ENCODE peak calls at places on chromosomes 11 and 22, in five cellular contexts. One of them, this sample, is unnamed.

GRCh38 chr22:30143265-30143664 is 63.0 kb downstream of the HORMAD2 start:
- DNase-seq in brain microvascular endothelial cell: no peak
- DNase-seq in aorta: no peak
- DNase-seq in K562: no peak
- DNase-seq in colonic mucosa: no peak
- DNase-seq in this sample: no peak

GRCh38 chr11:42555197-42555596 is 756.6 kb upstream of the API5 start:
- DNase-seq in K562: no peak
- DNase-seq in brain microvascular endothelial cell: no peak
- DNase-seq in aorta: no peak
- DNase-seq in colonic mucosa: no peak
- DNase-seq in this sample: no peak

GRCh38 chr11:57203359-57203758 is 21.6 kb downstream of the LRRC55 start:
- DNase-seq in K562: no peak
- DNase-seq in brain microvascular endothelial cell: no peak
- DNase-seq in aorta: peak
- DNase-seq in colonic mucosa: peak
- DNase-seq in this sample: no peak

GRCh38 chr11:105000797-105001196 is 22.2 kb downstream of the CASP5 start:
- DNase-seq in K562: peak
- DNase-seq in brain microvascular endothelial cell: no peak
- DNase-seq in aorta: peak
- DNase-seq in colonic mucosa: no peak
- DNase-seq in this sample: no peak

GRCh38 chr11:1237128-1237580 is 14.3 kb downstream of the MUC5B start:
- DNase-seq in brain microvascular endothelial cell: no peak
- DNase-seq in colonic mucosa: peak
- DNase-seq in K562: no peak
- DNase-seq in aorta: peak
- DNase-seq in this sample: no peak

GRCh38 chr11:45537617-45538016 is 127.8 kb downstream of the CHST1 start:
- DNase-seq in aorta: no peak
- DNase-seq in colonic mucosa: no peak
- DNase-seq in brain microvascular endothelial cell: no peak
- DNase-seq in K562: no peak
- DNase-seq in this sample: no peak

GRCh38 chr11:131092469-131092868 is 176.2 kb upstream of the SNX19 start:
- DNase-seq in aorta: no peak
- DNase-seq in colonic mucosa: no peak
- DNase-seq in K562: no peak
- DNase-seq in brain microvascular endothelial cell: no peak
- DNase-seq in this sample: no peak

GRCh38 chr11:101912823-101913284 is 2.0 kb upstream of the CEP126 start:
- DNase-seq in colonic mucosa: no peak
- DNase-seq in K562: no peak
- DNase-seq in brain microvascular endothelial cell: peak
- DNase-seq in aorta: no peak
- DNase-seq in this sample: no peak

GRCh38 chr11:61701298-61701993 is 21.3 kb downstream of the DAGLA start:
- DNase-seq in K562: peak
- DNase-seq in brain microvascular endothelial cell: no peak
- DNase-seq in colonic mucosa: no peak
- DNase-seq in aorta: no peak
- DNase-seq in this sample: no peak

GRCh38 chr11:1744137-1744878 is 6.1 kb downstream of the IFITM10 start:
- DNase-seq in colonic mucosa: no peak
- DNase-seq in brain microvascular endothelial cell: no peak
- DNase-seq in aorta: peak
- DNase-seq in K562: no peak
- DNase-seq in this sample: no peak

GRCh38 chr11:117743121-117743815 is 53.7 kb downstream of the DSCAML1 start:
- DNase-seq in K562: no peak
- DNase-seq in aorta: no peak
- DNase-seq in colonic mucosa: no peak
- DNase-seq in brain microvascular endothelial cell: no peak
- DNase-seq in this sample: no peak

GRCh38 chr11:125956371-125956770 is 10.5 kb downstream of the VSIG10L2 start:
- DNase-seq in K562: no peak
- DNase-seq in colonic mucosa: no peak
- DNase-seq in aorta: peak
- DNase-seq in brain microvascular endothelial cell: no peak
- DNase-seq in this sample: no peak

GRCh38 chr11:44916797-44917196 is 33.9 kb downstream of the TP53I11 start:
- DNase-seq in brain microvascular endothelial cell: no peak
- DNase-seq in aorta: no peak
- DNase-seq in K562: no peak
- DNase-seq in colonic mucosa: no peak
- DNase-seq in this sample: no peak

GRCh38 chr11:65260756-65261590 is 789 bp upstream of the POLA2 start:
- DNase-seq in colonic mucosa: no peak
- DNase-seq in K562: no peak
- DNase-seq in brain microvascular endothelial cell: no peak
- DNase-seq in aorta: no peak
- DNase-seq in this sample: no peak

GRCh38 chr11:129894281-129895125 is 875 bp downstream of the NFRKB start:
- DNase-seq in aorta: no peak
- DNase-seq in K562: no peak
- DNase-seq in brain microvascular endothelial cell: no peak
- DNase-seq in colonic mucosa: no peak
- DNase-seq in this sample: no peak

GRCh38 chr22:29700949-29701927 is 18.6 kb upstream of the CABP7 start:
- DNase-seq in colonic mucosa: peak
- DNase-seq in brain microvascular endothelial cell: no peak
- DNase-seq in aorta: no peak
- DNase-seq in K562: peak
- DNase-seq in this sample: no peak

GRCh38 chr11:23573430-23573829 is 713.2 kb upstream of the CCDC179 start:
- DNase-seq in colonic mucosa: no peak
- DNase-seq in K562: no peak
- DNase-seq in aorta: no peak
- DNase-seq in brain microvascular endothelial cell: peak
- DNase-seq in this sample: no peak

DNA sequence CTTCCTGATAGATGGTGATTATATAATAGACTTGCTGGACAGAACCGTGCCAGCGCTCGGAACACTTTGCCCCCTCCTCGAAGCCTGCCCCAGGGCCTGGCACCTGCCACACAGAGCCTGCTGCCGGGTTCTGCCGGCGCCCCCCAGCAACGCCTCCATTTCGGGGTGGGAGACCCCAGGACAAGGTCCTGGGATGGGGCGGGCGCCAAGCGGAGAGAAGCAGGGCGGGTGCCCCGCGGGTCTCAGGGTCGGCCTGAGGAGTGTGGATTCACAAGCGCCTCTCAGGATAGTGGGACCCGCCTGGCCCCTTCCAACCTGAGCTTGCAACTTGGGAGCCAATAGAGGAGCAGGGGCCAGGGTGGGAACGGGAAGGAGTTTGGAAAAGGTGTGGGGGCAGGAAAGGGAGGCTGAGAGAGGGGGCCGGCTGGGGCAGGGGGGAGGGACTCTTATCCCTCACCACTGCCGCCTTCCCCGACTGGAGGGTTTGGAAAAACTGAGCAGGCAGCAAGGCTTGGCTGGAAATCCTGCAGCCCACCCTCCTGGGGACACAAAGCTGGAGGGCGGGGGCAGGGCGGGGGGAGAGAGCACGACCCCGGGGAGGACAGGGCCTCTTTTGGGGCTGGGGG is 3.3 kb upstream of the BCL9L start:
- DNase-seq in colonic mucosa: peak
- DNase-seq in brain microvascular endothelial cell: no peak
- DNase-seq in aorta: peak
- DNase-seq in K562: peak
- DNase-seq in this sample: peak
- H3K4me3 ChIP-seq in colonic mucosa: peak
- H3K4me3 ChIP-seq in brain microvascular endothelial cell: peak
- H3K4me3 ChIP-seq in aorta: peak
- H3K4me3 ChIP-seq in K562: peak
- H3K4me3 ChIP-seq in this sample: peak

GRCh38 chr11:68430384-68430783 is 30.2 kb upstream of the PPP6R3 start:
- DNase-seq in K562: no peak
- DNase-seq in aorta: no peak
- DNase-seq in colonic mucosa: no peak
- DNase-seq in brain microvascular endothelial cell: no peak
- DNase-seq in this sample: no peak
- H3K27ac ChIP-seq in K562: no peak
- H3K27ac ChIP-seq in aorta: no peak
- H3K27ac ChIP-seq in colonic mucosa: peak
- H3K27ac ChIP-seq in brain microvascular endothelial cell: no peak
- H3K27ac ChIP-seq in this sample: no peak

GRCh38 chr11:114307524-114308203 is 11.5 kb downstream of the NNMT start:
- DNase-seq in K562: no peak
- DNase-seq in aorta: peak
- DNase-seq in colonic mucosa: peak
- DNase-seq in brain microvascular endothelial cell: peak
- DNase-seq in this sample: no peak

GRCh38 chr11:114311946-114312345 is 15.7 kb downstream of the NNMT start:
- DNase-seq in aorta: no peak
- DNase-seq in brain microvascular endothelial cell: no peak
- DNase-seq in K562: no peak
- DNase-seq in colonic mucosa: no peak
- DNase-seq in this sample: no peak

GRCh38 chr11:114308689-114309089 is 12.5 kb downstream of the NNMT start:
- DNase-seq in K562: no peak
- DNase-seq in colonic mucosa: no peak
- DNase-seq in brain microvascular endothelial cell: no peak
- DNase-seq in aorta: peak
- DNase-seq in this sample: no peak

GRCh38 chr11:114310095-114310494 is 13.9 kb downstream of the NNMT start:
- DNase-seq in aorta: no peak
- DNase-seq in K562: no peak
- DNase-seq in colonic mucosa: no peak
- DNase-seq in brain microvascular endothelial cell: no peak
- DNase-seq in this sample: no peak

DNA sequence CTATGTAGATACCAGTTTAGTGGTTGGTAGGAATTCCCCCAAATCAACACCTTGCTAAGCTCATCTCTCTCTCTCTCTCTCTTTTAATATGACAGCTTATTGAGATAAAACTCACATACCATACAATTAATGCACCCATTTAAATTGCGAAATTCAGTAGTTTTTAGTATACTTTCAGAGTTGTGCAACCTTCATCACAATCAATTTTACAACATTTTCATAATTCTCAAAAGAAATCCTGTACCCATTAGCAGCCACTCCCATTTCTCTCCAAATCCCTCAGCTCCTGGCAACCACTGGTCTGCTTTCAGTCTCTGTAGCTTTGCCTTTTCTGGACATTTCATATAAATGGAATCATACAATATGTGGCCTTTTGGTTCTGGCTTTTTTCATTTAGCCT is 13.3 kb downstream of the NNMT start:
- DNase-seq in colonic mucosa: no peak
- DNase-seq in aorta: no peak
- DNase-seq in K562: no peak
- DNase-seq in brain microvascular endothelial cell: no peak
- DNase-seq in this sample: no peak
- H3K4me3 ChIP-seq in colonic mucosa: no peak
- H3K4me3 ChIP-seq in aorta: no peak
- H3K4me3 ChIP-seq in K562: no peak
- H3K4me3 ChIP-seq in brain microvascular endothelial cell: no peak
- H3K4me3 ChIP-seq in this sample: no peak

DNA sequence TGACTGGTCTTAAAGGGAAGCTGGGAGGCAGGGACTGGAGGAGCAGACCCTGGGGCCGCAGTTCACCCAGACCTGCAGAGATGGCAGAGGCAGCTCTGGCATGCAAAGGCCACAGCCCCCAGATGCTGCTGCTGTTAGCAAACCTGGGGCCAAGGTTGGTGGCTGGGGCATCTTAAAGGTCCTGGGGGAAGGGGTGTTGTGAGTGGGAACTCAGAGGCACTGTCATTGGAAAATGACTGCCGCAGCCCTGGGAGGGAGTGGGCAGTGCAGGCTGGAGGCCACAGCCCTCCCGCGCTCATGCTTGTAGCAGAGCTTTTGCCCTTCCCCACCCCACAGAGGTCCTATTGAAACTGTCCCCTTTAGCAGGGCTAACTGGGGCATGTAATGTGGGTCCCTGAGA is 111.8 kb downstream of the CTTN start:
- DNase-seq in colonic mucosa: no peak
- DNase-seq in brain microvascular endothelial cell: no peak
- DNase-seq in aorta: peak
- DNase-seq in K562: no peak
- DNase-seq in this sample: peak
- H3K27ac ChIP-seq in colonic mucosa: no peak
- H3K27ac ChIP-seq in brain microvascular endothelial cell: no peak
- H3K27ac ChIP-seq in aorta: no peak
- H3K27ac ChIP-seq in K562: no peak
- H3K27ac ChIP-seq in this sample: no peak

GRCh38 chr22:31969789-31970489 is 25.6 kb downstream of the YWHAH start:
- DNase-seq in aorta: peak
- DNase-seq in brain microvascular endothelial cell: peak
- DNase-seq in K562: peak
- DNase-seq in colonic mucosa: peak
- DNase-seq in this sample: peak
- H3K4me3 ChIP-seq in aorta: no peak
- H3K4me3 ChIP-seq in brain microvascular endothelial cell: peak
- H3K4me3 ChIP-seq in K562: peak
- H3K4me3 ChIP-seq in colonic mucosa: peak
- H3K4me3 ChIP-seq in this sample: peak

GRCh38 chr11:16891964-16892363 is 122.2 kb downstream of the PLEKHA7 start:
- DNase-seq in brain microvascular endothelial cell: peak
- DNase-seq in colonic mucosa: no peak
- DNase-seq in K562: no peak
- DNase-seq in aorta: no peak
- DNase-seq in this sample: no peak
- H3K27ac ChIP-seq in brain microvascular endothelial cell: peak
- H3K27ac ChIP-seq in colonic mucosa: peak
- H3K27ac ChIP-seq in K562: no peak
- H3K27ac ChIP-seq in aorta: no peak
- H3K27ac ChIP-seq in this sample: peak

GRCh38 chr11:111982019-111982464 is 43.2 kb upstream of the DLAT start:
- DNase-seq in colonic mucosa: peak
- DNase-seq in K562: peak
- DNase-seq in brain microvascular endothelial cell: peak
- DNase-seq in aorta: peak
- DNase-seq in this sample: no peak
- H3K4me3 ChIP-seq in colonic mucosa: peak
- H3K4me3 ChIP-seq in K562: no peak
- H3K4me3 ChIP-seq in brain microvascular endothelial cell: no peak
- H3K4me3 ChIP-seq in aorta: no peak
- H3K4me3 ChIP-seq in this sample: no peak